ENCODE peak calls at places on chromosomes 6 and 20, in seven cellular contexts. One of them, this sample, is unnamed.

GRCh38 chr20:62205618-62206387 is 14.3 kb downstream of the HRH3 start:
- DNase-seq in WTC11: no peak
- DNase-seq in PC-3: no peak
- DNase-seq in GM12865: no peak
- DNase-seq in GM20000: no peak
- DNase-seq in B cell: no peak
- DNase-seq in heart right ventricle: no peak
- DNase-seq in this sample: no peak

GRCh38 chr6:37555040-37555781 is 55.5 kb upstream of the CCDC167 start:
- DNase-seq in GM12865: peak
- DNase-seq in PC-3: no peak
- DNase-seq in GM20000: no peak
- DNase-seq in B cell: no peak
- DNase-seq in heart right ventricle: no peak
- DNase-seq in WTC11: no peak
- DNase-seq in this sample: no peak

GRCh38 chr6:144305567-144305966 is 20.4 kb downstream of the UTRN start:
- DNase-seq in PC-3: no peak
- DNase-seq in GM12865: no peak
- DNase-seq in GM20000: no peak
- DNase-seq in WTC11: no peak
- DNase-seq in B cell: no peak
- DNase-seq in heart right ventricle: no peak
- DNase-seq in this sample: no peak

GRCh38 chr20:25009218-25010145 is 16.9 kb upstream of the APMAP start:
- DNase-seq in heart right ventricle: no peak
- DNase-seq in GM20000: no peak
- DNase-seq in PC-3: no peak
- DNase-seq in B cell: peak
- DNase-seq in GM12865: no peak
- DNase-seq in WTC11: no peak
- DNase-seq in this sample: no peak

GRCh38 chr6:37048851-37049734 is 43.6 kb downstream of the FGD2 start:
- DNase-seq in B cell: peak
- DNase-seq in GM12865: peak
- DNase-seq in heart right ventricle: no peak
- DNase-seq in GM20000: peak
- DNase-seq in WTC11: no peak
- DNase-seq in PC-3: peak
- DNase-seq in this sample: peak

GRCh38 chr6:117505337-117505736 is 22.9 kb downstream of the DCBLD1 start:
- DNase-seq in GM12865: no peak
- DNase-seq in PC-3: no peak
- DNase-seq in heart right ventricle: no peak
- DNase-seq in GM20000: no peak
- DNase-seq in WTC11: no peak
- DNase-seq in B cell: no peak
- DNase-seq in this sample: no peak

GRCh38 chr20:11847827-11848226 is 69.9 kb upstream of the BTBD3 start:
- DNase-seq in GM20000: no peak
- DNase-seq in PC-3: peak
- DNase-seq in B cell: no peak
- DNase-seq in heart right ventricle: no peak
- DNase-seq in WTC11: no peak
- DNase-seq in GM12865: no peak
- DNase-seq in this sample: no peak

GRCh38 chr20:19404836-19405235 is 192.4 kb downstream of the SLC24A3 start:
- DNase-seq in PC-3: no peak
- DNase-seq in WTC11: no peak
- DNase-seq in B cell: no peak
- DNase-seq in GM12865: no peak
- DNase-seq in heart right ventricle: no peak
- DNase-seq in GM20000: no peak
- DNase-seq in this sample: no peak

GRCh38 chr6:12832341-12832740 is 115.8 kb downstream of the PHACTR1 start:
- DNase-seq in heart right ventricle: no peak
- DNase-seq in B cell: no peak
- DNase-seq in GM12865: no peak
- DNase-seq in GM20000: no peak
- DNase-seq in WTC11: no peak
- DNase-seq in PC-3: no peak
- DNase-seq in this sample: no peak

GRCh38 chr6:36673882-36674281 is 4.6 kb upstream of the CDKN1A start:
- DNase-seq in PC-3: no peak
- DNase-seq in GM20000: no peak
- DNase-seq in B cell: no peak
- DNase-seq in WTC11: no peak
- DNase-seq in heart right ventricle: no peak
- DNase-seq in GM12865: no peak
- DNase-seq in this sample: no peak

DNA sequence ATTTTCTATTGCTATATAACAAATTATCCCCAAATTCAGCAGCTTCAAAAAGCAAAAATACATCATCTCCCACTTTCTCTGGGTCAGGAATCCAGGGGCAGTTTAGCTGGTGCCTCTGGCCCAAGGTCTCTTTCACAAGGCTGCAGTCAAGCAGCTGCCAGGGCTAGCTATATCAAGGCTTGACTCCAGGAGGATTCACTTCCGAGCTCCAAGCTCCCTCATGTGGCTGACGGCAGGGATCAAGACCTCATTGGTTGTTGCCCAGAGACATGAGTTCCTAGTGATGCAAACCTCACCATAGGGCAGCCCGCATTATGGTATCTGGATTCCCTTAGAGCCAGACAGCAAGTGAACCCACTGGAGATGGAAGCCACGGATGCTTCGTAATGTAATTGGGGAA is 1.3 kb upstream of the VNN1 start:
- DNase-seq in PC-3: peak
- DNase-seq in GM20000: no peak
- DNase-seq in heart right ventricle: no peak
- DNase-seq in WTC11: peak
- DNase-seq in B cell: no peak
- DNase-seq in GM12865: peak
- DNase-seq in this sample: no peak
- TF ChIP-seq CTCF in PC-3: peak
- TF ChIP-seq CTCF in GM20000: no peak
- TF ChIP-seq CTCF in heart right ventricle: peak
- TF ChIP-seq CTCF in WTC11: no peak
- TF ChIP-seq CTCF in B cell: no peak
- TF ChIP-seq CTCF in GM12865: no peak
- TF ChIP-seq CTCF in this sample: no peak

GRCh38 chr6:155582016-155582991 is 126.7 kb upstream of the NOX3 start:
- DNase-seq in WTC11: no peak
- DNase-seq in heart right ventricle: no peak
- DNase-seq in GM12865: no peak
- DNase-seq in GM20000: no peak
- DNase-seq in B cell: no peak
- DNase-seq in PC-3: no peak
- DNase-seq in this sample: no peak

GRCh38 chr6:155586036-155586557 is 130.5 kb upstream of the NOX3 start:
- DNase-seq in heart right ventricle: no peak
- DNase-seq in WTC11: no peak
- DNase-seq in GM20000: no peak
- DNase-seq in PC-3: no peak
- DNase-seq in GM12865: no peak
- DNase-seq in B cell: no peak
- DNase-seq in this sample: no peak

GRCh38 chr6:155583997-155584396 is 128.4 kb upstream of the NOX3 start:
- DNase-seq in heart right ventricle: no peak
- DNase-seq in WTC11: no peak
- DNase-seq in B cell: no peak
- DNase-seq in PC-3: no peak
- DNase-seq in GM20000: no peak
- DNase-seq in GM12865: peak
- DNase-seq in this sample: no peak

GRCh38 chr6:155580904-155581303 is 125.3 kb upstream of the NOX3 start:
- DNase-seq in WTC11: no peak
- DNase-seq in B cell: no peak
- DNase-seq in heart right ventricle: no peak
- DNase-seq in GM12865: no peak
- DNase-seq in GM20000: no peak
- DNase-seq in PC-3: no peak
- DNase-seq in this sample: no peak
- TF ChIP-seq CTCF in WTC11: no peak
- TF ChIP-seq CTCF in B cell: no peak
- TF ChIP-seq CTCF in heart right ventricle: peak
- TF ChIP-seq CTCF in GM12865: no peak
- TF ChIP-seq CTCF in GM20000: no peak
- TF ChIP-seq CTCF in PC-3: peak
- TF ChIP-seq CTCF in this sample: no peak

GRCh38 chr6:30820196-30820595 is 64.1 kb upstream of the DDR1 start:
- DNase-seq in PC-3: peak
- DNase-seq in heart right ventricle: peak
- DNase-seq in GM12865: no peak
- DNase-seq in WTC11: no peak
- DNase-seq in GM20000: no peak
- DNase-seq in B cell: no peak
- DNase-seq in this sample: no peak
- TF ChIP-seq CTCF in PC-3: peak
- TF ChIP-seq CTCF in heart right ventricle: peak
- TF ChIP-seq CTCF in GM12865: no peak
- TF ChIP-seq CTCF in WTC11: no peak
- TF ChIP-seq CTCF in GM20000: no peak
- TF ChIP-seq CTCF in B cell: no peak
- TF ChIP-seq CTCF in this sample: no peak

GRCh38 chr6:73121421-73121993 is 103.8 kb downstream of the KHDC1L start:
- DNase-seq in WTC11: no peak
- DNase-seq in PC-3: peak
- DNase-seq in B cell: no peak
- DNase-seq in GM12865: no peak
- DNase-seq in heart right ventricle: no peak
- DNase-seq in GM20000: no peak
- DNase-seq in this sample: no peak
- TF ChIP-seq CTCF in WTC11: no peak
- TF ChIP-seq CTCF in PC-3: no peak
- TF ChIP-seq CTCF in B cell: no peak
- TF ChIP-seq CTCF in GM12865: no peak
- TF ChIP-seq CTCF in heart right ventricle: no peak
- TF ChIP-seq CTCF in GM20000: no peak
- TF ChIP-seq CTCF in this sample: no peak

GRCh38 chr6:157999100-158000051 is 17.7 kb downstream of the SYNJ2 start:
- DNase-seq in GM20000: no peak
- DNase-seq in B cell: no peak
- DNase-seq in PC-3: no peak
- DNase-seq in WTC11: no peak
- DNase-seq in heart right ventricle: no peak
- DNase-seq in GM12865: no peak
- DNase-seq in this sample: no peak
- TF ChIP-seq CTCF in GM20000: no peak
- TF ChIP-seq CTCF in B cell: no peak
- TF ChIP-seq CTCF in PC-3: no peak
- TF ChIP-seq CTCF in WTC11: no peak
- TF ChIP-seq CTCF in heart right ventricle: no peak
- TF ChIP-seq CTCF in GM12865: no peak
- TF ChIP-seq CTCF in this sample: no peak

DNA sequence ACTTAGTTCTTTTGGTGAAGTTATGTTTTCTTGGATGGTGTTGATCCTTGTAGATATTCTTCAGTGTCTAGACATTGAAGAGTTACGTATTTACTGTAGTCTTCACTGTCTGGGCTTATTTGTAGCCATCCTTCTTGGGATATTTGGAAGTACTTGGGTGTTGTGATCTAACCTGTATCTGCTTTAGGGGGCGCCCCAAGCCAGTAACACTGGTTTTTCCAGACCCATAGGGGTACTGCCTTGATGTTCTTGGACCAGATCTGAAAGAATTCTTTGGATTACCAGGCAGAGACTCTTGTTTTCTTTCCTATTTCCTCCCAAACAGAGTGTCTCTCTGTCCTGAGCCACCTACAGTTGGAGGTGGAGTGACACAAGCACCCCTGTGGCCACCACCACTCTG is 309.1 kb upstream of the IMPG1 start:
- DNase-seq in heart right ventricle: no peak
- DNase-seq in GM20000: no peak
- DNase-seq in GM12865: no peak
- DNase-seq in PC-3: no peak
- DNase-seq in B cell: no peak
- DNase-seq in WTC11: peak
- DNase-seq in this sample: no peak
- TF ChIP-seq CTCF in heart right ventricle: no peak
- TF ChIP-seq CTCF in GM20000: no peak
- TF ChIP-seq CTCF in GM12865: no peak
- TF ChIP-seq CTCF in PC-3: no peak
- TF ChIP-seq CTCF in B cell: no peak
- TF ChIP-seq CTCF in WTC11: no peak
- TF ChIP-seq CTCF in this sample: no peak

DNA sequence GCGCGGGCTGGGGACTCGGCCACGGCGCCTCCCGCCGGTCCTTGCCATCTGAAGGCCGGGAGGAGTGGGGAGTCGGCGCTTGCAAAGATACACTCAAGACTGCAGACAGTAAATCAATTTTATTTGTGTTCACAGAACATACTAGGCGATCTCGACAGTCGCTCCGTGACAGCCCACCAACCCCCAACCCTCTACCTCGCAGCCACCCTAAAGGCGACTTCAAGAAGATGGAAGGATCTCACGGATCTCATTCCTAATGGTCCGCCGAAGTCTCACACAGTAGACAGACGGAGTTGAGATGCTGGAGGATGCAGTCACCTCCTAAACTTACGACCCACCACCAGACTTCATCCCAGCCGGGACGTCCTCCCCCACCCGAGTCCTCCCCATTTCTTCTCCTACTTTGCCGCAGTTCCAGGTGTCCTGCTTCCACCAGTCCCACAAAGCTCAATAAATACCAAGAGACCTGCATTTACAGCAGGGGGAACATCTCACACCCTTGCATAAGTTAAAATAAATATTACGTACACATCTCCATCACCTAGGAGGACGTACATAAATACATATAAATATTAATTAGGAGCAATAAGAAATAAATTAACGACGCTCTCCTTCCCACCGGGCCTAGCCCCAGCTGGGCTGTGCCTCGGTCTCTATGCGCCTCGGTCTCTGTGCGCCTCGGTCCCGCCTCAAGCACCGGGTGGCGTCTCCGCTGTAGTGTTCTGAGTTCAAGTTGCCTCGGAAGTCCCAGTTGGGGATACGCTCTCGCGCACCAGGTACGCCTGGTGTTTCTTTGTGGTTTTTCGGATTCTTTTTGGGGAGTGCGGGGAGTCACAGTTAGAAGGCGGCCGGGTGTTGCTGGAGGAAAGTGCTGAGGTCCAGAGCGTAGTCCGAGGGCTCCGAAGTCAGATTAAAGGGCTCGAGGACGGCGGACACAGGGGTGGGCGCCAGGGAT is 889 bp upstream of the FLOT1 start:
- DNase-seq in GM12865: peak
- DNase-seq in GM20000: peak
- DNase-seq in PC-3: no peak
- DNase-seq in heart right ventricle: no peak
- DNase-seq in B cell: no peak
- DNase-seq in WTC11: no peak
- DNase-seq in this sample: peak
- TF ChIP-seq CTCF in GM12865: no peak
- TF ChIP-seq CTCF in GM20000: no peak
- TF ChIP-seq CTCF in PC-3: no peak
- TF ChIP-seq CTCF in heart right ventricle: no peak
- TF ChIP-seq CTCF in B cell: no peak
- TF ChIP-seq CTCF in WTC11: no peak
- TF ChIP-seq CTCF in this sample: no peak